ENCODE peak calls at places on chromosomes 3 and 15, in nine cellular contexts. One of them, this sample, is unnamed.

GRCh38 chr3:176905331-176905730 is 292.0 kb downstream of the TBL1XR1 start:
- DNase-seq in colonic mucosa: no peak
- DNase-seq in GM19239: no peak
- DNase-seq in endothelial cell: no peak
- DNase-seq in LHCN-M2: no peak
- DNase-seq in AML-193: no peak
- DNase-seq in A172: no peak
- DNase-seq in activated T-cell treated with anti-CD3 and anti-CD28 coated beads for 1 hour: no peak
- DNase-seq in hepatic stellate cell: no peak
- DNase-seq in this sample: no peak

GRCh38 chr3:10387881-10388621 is 67.1 kb upstream of the SEC13 start:
- DNase-seq in colonic mucosa: no peak
- DNase-seq in GM19239: no peak
- DNase-seq in endothelial cell: no peak
- DNase-seq in LHCN-M2: no peak
- DNase-seq in AML-193: no peak
- DNase-seq in A172: no peak
- DNase-seq in activated T-cell treated with anti-CD3 and anti-CD28 coated beads for 1 hour: no peak
- DNase-seq in hepatic stellate cell: no peak
- DNase-seq in this sample: no peak

GRCh38 chr3:152253514-152253913 is 15.2 kb upstream of the MBNL1 start:
- DNase-seq in colonic mucosa: no peak
- DNase-seq in GM19239: no peak
- DNase-seq in endothelial cell: no peak
- DNase-seq in LHCN-M2: no peak
- DNase-seq in AML-193: no peak
- DNase-seq in A172: no peak
- DNase-seq in activated T-cell treated with anti-CD3 and anti-CD28 coated beads for 1 hour: no peak
- DNase-seq in hepatic stellate cell: no peak
- DNase-seq in this sample: no peak

GRCh38 chr3:8625991-8626390 is 18.6 kb downstream of the SSUH2 start:
- DNase-seq in colonic mucosa: no peak
- DNase-seq in GM19239: no peak
- DNase-seq in endothelial cell: no peak
- DNase-seq in LHCN-M2: peak
- DNase-seq in AML-193: no peak
- DNase-seq in A172: peak
- DNase-seq in activated T-cell treated with anti-CD3 and anti-CD28 coated beads for 1 hour: no peak
- DNase-seq in hepatic stellate cell: peak
- DNase-seq in this sample: peak

GRCh38 chr3:150202696-150203095 is 205.4 kb upstream of the TSC22D2 start:
- DNase-seq in colonic mucosa: no peak
- DNase-seq in GM19239: no peak
- DNase-seq in endothelial cell: no peak
- DNase-seq in LHCN-M2: no peak
- DNase-seq in AML-193: no peak
- DNase-seq in A172: no peak
- DNase-seq in activated T-cell treated with anti-CD3 and anti-CD28 coated beads for 1 hour: no peak
- DNase-seq in hepatic stellate cell: no peak
- DNase-seq in this sample: no peak

GRCh38 chr3:130276203-130276803 is 69.2 kb upstream of the COL6A5 start:
- DNase-seq in colonic mucosa: peak
- DNase-seq in GM19239: peak
- DNase-seq in endothelial cell: no peak
- DNase-seq in LHCN-M2: peak
- DNase-seq in AML-193: peak
- DNase-seq in A172: peak
- DNase-seq in activated T-cell treated with anti-CD3 and anti-CD28 coated beads for 1 hour: no peak
- DNase-seq in hepatic stellate cell: peak
- DNase-seq in this sample: peak

GRCh38 chr3:129836381-129837056 is 57.0 kb downstream of the TMCC1 start:
- DNase-seq in colonic mucosa: no peak
- DNase-seq in GM19239: no peak
- DNase-seq in endothelial cell: no peak
- DNase-seq in LHCN-M2: no peak
- DNase-seq in AML-193: no peak
- DNase-seq in A172: no peak
- DNase-seq in activated T-cell treated with anti-CD3 and anti-CD28 coated beads for 1 hour: no peak
- DNase-seq in hepatic stellate cell: no peak
- DNase-seq in this sample: no peak

GRCh38 chr3:192819001-192819569 is 91.7 kb upstream of the FGF12 start:
- DNase-seq in colonic mucosa: no peak
- DNase-seq in GM19239: no peak
- DNase-seq in endothelial cell: no peak
- DNase-seq in LHCN-M2: peak
- DNase-seq in AML-193: no peak
- DNase-seq in A172: peak
- DNase-seq in activated T-cell treated with anti-CD3 and anti-CD28 coated beads for 1 hour: no peak
- DNase-seq in hepatic stellate cell: peak
- DNase-seq in this sample: peak

GRCh38 chr15:75134748-75135147 is 66.9 kb upstream of the C15orf39 start:
- DNase-seq in colonic mucosa: no peak
- DNase-seq in GM19239: no peak
- DNase-seq in endothelial cell: no peak
- DNase-seq in LHCN-M2: no peak
- DNase-seq in AML-193: no peak
- DNase-seq in A172: no peak
- DNase-seq in activated T-cell treated with anti-CD3 and anti-CD28 coated beads for 1 hour: no peak
- DNase-seq in hepatic stellate cell: no peak
- DNase-seq in this sample: no peak

GRCh38 chr3:104907507-104907906 is 459.2 kb upstream of the ALCAM start:
- DNase-seq in colonic mucosa: no peak
- DNase-seq in GM19239: no peak
- DNase-seq in endothelial cell: no peak
- DNase-seq in LHCN-M2: peak
- DNase-seq in AML-193: no peak
- DNase-seq in A172: peak
- DNase-seq in activated T-cell treated with anti-CD3 and anti-CD28 coated beads for 1 hour: no peak
- DNase-seq in hepatic stellate cell: peak
- DNase-seq in this sample: peak

GRCh38 chr3:16338124-16338523 is 73.1 kb downstream of the OXNAD1 start:
- DNase-seq in colonic mucosa: peak
- DNase-seq in GM19239: peak
- DNase-seq in endothelial cell: no peak
- DNase-seq in LHCN-M2: peak
- DNase-seq in AML-193: peak
- DNase-seq in A172: no peak
- DNase-seq in activated T-cell treated with anti-CD3 and anti-CD28 coated beads for 1 hour: peak
- DNase-seq in hepatic stellate cell: no peak
- DNase-seq in this sample: no peak

GRCh38 chr3:72262707-72263106 is 477.8 kb upstream of the PROK2 start:
- DNase-seq in colonic mucosa: no peak
- DNase-seq in GM19239: no peak
- DNase-seq in endothelial cell: no peak
- DNase-seq in LHCN-M2: no peak
- DNase-seq in AML-193: no peak
- DNase-seq in A172: no peak
- DNase-seq in activated T-cell treated with anti-CD3 and anti-CD28 coated beads for 1 hour: no peak
- DNase-seq in hepatic stellate cell: no peak
- DNase-seq in this sample: no peak

GRCh38 chr3:193347507-193348501 is 30.7 kb downstream of the ATP13A5 start:
- DNase-seq in colonic mucosa: no peak
- DNase-seq in GM19239: no peak
- DNase-seq in endothelial cell: no peak
- DNase-seq in LHCN-M2: no peak
- DNase-seq in AML-193: no peak
- DNase-seq in A172: no peak
- DNase-seq in activated T-cell treated with anti-CD3 and anti-CD28 coated beads for 1 hour: no peak
- DNase-seq in hepatic stellate cell: no peak
- DNase-seq in this sample: no peak

GRCh38 chr15:91491131-91491950 is 362.2 kb upstream of the SLCO3A1 start:
- DNase-seq in colonic mucosa: no peak
- DNase-seq in GM19239: no peak
- DNase-seq in endothelial cell: no peak
- DNase-seq in LHCN-M2: no peak
- DNase-seq in AML-193: no peak
- DNase-seq in A172: no peak
- DNase-seq in activated T-cell treated with anti-CD3 and anti-CD28 coated beads for 1 hour: no peak
- DNase-seq in hepatic stellate cell: peak
- DNase-seq in this sample: no peak

GRCh38 chr3:50486219-50486888 is 17.1 kb downstream of the CACNA2D2 start:
- DNase-seq in colonic mucosa: no peak
- DNase-seq in GM19239: no peak
- DNase-seq in endothelial cell: no peak
- DNase-seq in LHCN-M2: no peak
- DNase-seq in AML-193: no peak
- DNase-seq in A172: peak
- DNase-seq in activated T-cell treated with anti-CD3 and anti-CD28 coated beads for 1 hour: no peak
- DNase-seq in hepatic stellate cell: peak
- DNase-seq in this sample: peak

GRCh38 chr3:127712881-127713771 is 40.4 kb downstream of the ABTB1 start:
- DNase-seq in colonic mucosa: no peak
- DNase-seq in GM19239: no peak
- DNase-seq in endothelial cell: no peak
- DNase-seq in LHCN-M2: no peak
- DNase-seq in AML-193: no peak
- DNase-seq in A172: no peak
- DNase-seq in activated T-cell treated with anti-CD3 and anti-CD28 coated beads for 1 hour: no peak
- DNase-seq in hepatic stellate cell: no peak
- DNase-seq in this sample: no peak

GRCh38 chr3:152071924-152072323 is 196.8 kb upstream of the MBNL1 start:
- DNase-seq in colonic mucosa: no peak
- DNase-seq in GM19239: peak
- DNase-seq in endothelial cell: peak
- DNase-seq in LHCN-M2: peak
- DNase-seq in AML-193: peak
- DNase-seq in A172: peak
- DNase-seq in activated T-cell treated with anti-CD3 and anti-CD28 coated beads for 1 hour: no peak
- DNase-seq in hepatic stellate cell: peak
- DNase-seq in this sample: peak

GRCh38 chr3:48879307-48879993 is 19.2 kb downstream of the SLC25A20 start:
- DNase-seq in colonic mucosa: no peak
- DNase-seq in GM19239: no peak
- DNase-seq in endothelial cell: no peak
- DNase-seq in LHCN-M2: no peak
- DNase-seq in AML-193: no peak
- DNase-seq in A172: no peak
- DNase-seq in activated T-cell treated with anti-CD3 and anti-CD28 coated beads for 1 hour: no peak
- DNase-seq in hepatic stellate cell: no peak
- DNase-seq in this sample: no peak

GRCh38 chr15:68633181-68634121 is 54.7 kb downstream of the CORO2B start:
- DNase-seq in colonic mucosa: no peak
- DNase-seq in GM19239: no peak
- DNase-seq in endothelial cell: no peak
- DNase-seq in LHCN-M2: no peak
- DNase-seq in AML-193: no peak
- DNase-seq in A172: no peak
- DNase-seq in activated T-cell treated with anti-CD3 and anti-CD28 coated beads for 1 hour: no peak
- DNase-seq in hepatic stellate cell: no peak
- DNase-seq in this sample: no peak

GRCh38 chr3:11095932-11096265 is 58.4 kb upstream of the HRH1 start:
- DNase-seq in colonic mucosa: no peak
- DNase-seq in GM19239: no peak
- DNase-seq in endothelial cell: no peak
- DNase-seq in LHCN-M2: peak
- DNase-seq in AML-193: no peak
- DNase-seq in A172: no peak
- DNase-seq in activated T-cell treated with anti-CD3 and anti-CD28 coated beads for 1 hour: no peak
- DNase-seq in hepatic stellate cell: no peak
- DNase-seq in this sample: no peak

GRCh38 chr3:9195390-9195789 is 54.1 kb downstream of the SRGAP3 start:
- DNase-seq in colonic mucosa: no peak
- DNase-seq in GM19239: no peak
- DNase-seq in endothelial cell: no peak
- DNase-seq in LHCN-M2: no peak
- DNase-seq in AML-193: no peak
- DNase-seq in A172: no peak
- DNase-seq in activated T-cell treated with anti-CD3 and anti-CD28 coated beads for 1 hour: no peak
- DNase-seq in hepatic stellate cell: no peak
- DNase-seq in this sample: peak

GRCh38 chr3:145070795-145071194 is 1090.2 kb downstream of the PLOD2 start:
- DNase-seq in colonic mucosa: no peak
- DNase-seq in GM19239: no peak
- DNase-seq in endothelial cell: no peak
- DNase-seq in LHCN-M2: no peak
- DNase-seq in AML-193: no peak
- DNase-seq in A172: no peak
- DNase-seq in activated T-cell treated with anti-CD3 and anti-CD28 coated beads for 1 hour: no peak
- DNase-seq in hepatic stellate cell: no peak
- DNase-seq in this sample: no peak

GRCh38 chr15:25830844-25831443 is 32.2 kb downstream of the ATP10A start:
- DNase-seq in colonic mucosa: no peak
- DNase-seq in GM19239: no peak
- DNase-seq in endothelial cell: no peak
- DNase-seq in LHCN-M2: peak
- DNase-seq in AML-193: no peak
- DNase-seq in A172: no peak
- DNase-seq in activated T-cell treated with anti-CD3 and anti-CD28 coated beads for 1 hour: no peak
- DNase-seq in hepatic stellate cell: peak
- DNase-seq in this sample: peak

GRCh38 chr15:69729167-69729748 is 276.6 kb downstream of the RPLP1 start:
- DNase-seq in colonic mucosa: peak
- DNase-seq in GM19239: peak
- DNase-seq in endothelial cell: peak
- DNase-seq in LHCN-M2: no peak
- DNase-seq in AML-193: peak
- DNase-seq in A172: peak
- DNase-seq in activated T-cell treated with anti-CD3 and anti-CD28 coated beads for 1 hour: peak
- DNase-seq in hepatic stellate cell: no peak
- DNase-seq in this sample: peak